ENCODE peak calls at places on chromosomes 11 and 22, in eight cellular contexts. A is cardiac fibroblast, S is GM12865, Y is esophagus squamous epithelium, N is brain microvascular endothelial cell, E is retinal pigment epithelial cell, Z is lower lobe of right lung, G is IMR-90. W is an unnamed sample.

GRCh38 chr11:93017821-93018690 is 48.6 kb downstream of the MTNR1B start:
- DNase-seq in A (peak; percentile 65), S (no peak), Y (no peak), N (no peak), E (no peak), Z (no peak), G (no peak), W (no peak)

GRCh38 chr11:45154276-45154675 is 7.8 kb downstream of the PRDM11 start:
- DNase-seq in A (no peak), S (no peak), Y (no peak), N (no peak), E (no peak), Z (no peak), G (no peak), W (no peak)

GRCh38 chr22:33335611-33336279 is 277.6 kb upstream of the SYN3 start:
- DNase-seq in A (no peak), S (no peak), Y (no peak), N (no peak), E (no peak), Z (no peak), G (no peak), W (no peak)

GRCh38 chr11:43511959-43512358 is 153.2 kb downstream of the TTC17 start:
- DNase-seq in A (no peak), S (no peak), Y (no peak), N (no peak), E (no peak), Z (no peak), G (no peak), W (no peak)

GRCh38 chr11:122661182-122661945 is 5.8 kb downstream of the UBASH3B start:
- DNase-seq in A (no peak), S (no peak), Y (no peak), N (no peak), E (peak; percentile 48), Z (no peak), G (peak; percentile 83), W (peak; percentile 62)

GRCh38 chr22:22201925-22202343 is 42.7 kb upstream of the VPREB1 start:
- DNase-seq in A (no peak), S (peak; percentile 45), Y (no peak), N (no peak), E (no peak), Z (no peak), G (no peak), W (no peak)

GRCh38 chr11:92758216-92758615 is 211.2 kb upstream of the MTNR1B start:
- DNase-seq in A (no peak), S (no peak), Y (no peak), N (no peak), E (no peak), Z (no peak), G (no peak), W (no peak)

GRCh38 chr11:125470355-125470754 is 25.7 kb downstream of the FEZ1 start:
- DNase-seq in A (no peak), S (no peak), Y (no peak), N (no peak), E (no peak), Z (no peak), G (no peak), W (no peak)

GRCh38 chr22:30969532-30970355 is 679 bp downstream of the TUG1 start:
- DNase-seq in A (peak; percentile 63), S (peak; percentile 80), Y (no peak), N (peak; percentile 7), E (no peak), Z (no peak), G (peak; percentile 44), W (no peak)

GRCh38 chr22:30970356-30970746 is 1.3 kb downstream of the TUG1 start:
- DNase-seq in A (no peak), S (no peak), Y (no peak), N (no peak), E (no peak), Z (no peak), G (no peak), W (no peak)

GRCh38 chr22:30968924-30969531 is at the start of gene TUG1:
- DNase-seq in A (peak; percentile 99), S (peak; percentile 99), Y (peak; percentile 98), N (peak; percentile 99), E (peak; percentile 96), Z (peak; percentile 99), G (peak; percentile 98), W (peak; percentile 95)

GRCh38 chr22:30968015-30968923 is at the start of gene MORC2:
- DNase-seq in A (peak; percentile 69), S (peak; percentile 77), Y (no peak), N (no peak), E (peak; percentile 4), Z (peak; percentile 86), G (peak; percentile 15), W (no peak)

GRCh38 chr22:30964858-30965257 is 3.7 kb downstream of the MORC2 start:
- DNase-seq in A (no peak), S (no peak), Y (no peak), N (no peak), E (no peak), Z (no peak), G (no peak), W (no peak)
- H3K4me3 ChIP-seq in A (no peak overlapping the region), S (no peak overlapping the region), Y (no peak overlapping the region), N (no peak overlapping the region), E (no peak overlapping the region), Z (no peak overlapping the region), G (no peak overlapping the region), W (no peak overlapping the region)

DNA sequence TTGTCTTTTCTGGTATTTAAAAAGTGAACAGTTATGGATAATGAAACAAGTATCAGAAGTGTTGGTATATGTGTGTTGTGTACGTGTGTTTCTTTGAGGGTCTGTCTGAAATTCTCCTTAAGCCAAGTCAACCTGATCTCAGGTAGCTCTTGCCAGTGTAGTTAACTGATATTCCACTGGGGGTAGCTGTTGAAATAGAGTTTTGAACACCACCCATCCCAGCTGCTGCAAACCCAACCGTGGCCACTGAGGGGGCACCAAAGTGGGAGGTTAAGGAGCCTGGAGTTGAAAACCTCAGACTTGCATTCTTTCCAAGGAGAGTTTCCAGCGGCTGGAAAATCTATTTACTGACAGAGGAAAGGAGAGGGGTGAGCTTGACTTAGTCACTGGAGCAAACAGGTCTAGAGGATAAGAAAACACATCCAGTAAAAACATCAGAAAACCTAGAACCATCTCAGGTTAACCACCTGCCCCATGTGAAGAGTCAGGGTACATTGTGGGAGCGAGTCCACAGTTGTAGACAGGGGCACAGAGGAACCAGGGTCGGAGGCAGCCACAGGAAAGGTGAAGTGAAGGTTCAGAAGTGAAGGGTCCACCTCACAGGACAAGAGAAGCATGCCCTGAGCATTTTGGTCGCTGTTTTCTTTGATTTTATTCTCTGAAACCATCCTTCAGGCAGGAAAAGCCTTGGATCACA is 8.8 kb upstream of the CUL5 start:
- DNase-seq in A (peak; percentile 57), S (peak; percentile 63), Y (no peak), N (peak; percentile 21), E (no peak), Z (no peak), G (peak; percentile 28), W (no peak)
- TF ChIP-seq CTCF in A (peak; percentile 51), S (peak; percentile 56), Y (peak; percentile 14), N (peak; percentile 68), E (peak; percentile 62), Z (peak; percentile 38), G (peak; percentile 46), W (peak; percentile 32)

DNA sequence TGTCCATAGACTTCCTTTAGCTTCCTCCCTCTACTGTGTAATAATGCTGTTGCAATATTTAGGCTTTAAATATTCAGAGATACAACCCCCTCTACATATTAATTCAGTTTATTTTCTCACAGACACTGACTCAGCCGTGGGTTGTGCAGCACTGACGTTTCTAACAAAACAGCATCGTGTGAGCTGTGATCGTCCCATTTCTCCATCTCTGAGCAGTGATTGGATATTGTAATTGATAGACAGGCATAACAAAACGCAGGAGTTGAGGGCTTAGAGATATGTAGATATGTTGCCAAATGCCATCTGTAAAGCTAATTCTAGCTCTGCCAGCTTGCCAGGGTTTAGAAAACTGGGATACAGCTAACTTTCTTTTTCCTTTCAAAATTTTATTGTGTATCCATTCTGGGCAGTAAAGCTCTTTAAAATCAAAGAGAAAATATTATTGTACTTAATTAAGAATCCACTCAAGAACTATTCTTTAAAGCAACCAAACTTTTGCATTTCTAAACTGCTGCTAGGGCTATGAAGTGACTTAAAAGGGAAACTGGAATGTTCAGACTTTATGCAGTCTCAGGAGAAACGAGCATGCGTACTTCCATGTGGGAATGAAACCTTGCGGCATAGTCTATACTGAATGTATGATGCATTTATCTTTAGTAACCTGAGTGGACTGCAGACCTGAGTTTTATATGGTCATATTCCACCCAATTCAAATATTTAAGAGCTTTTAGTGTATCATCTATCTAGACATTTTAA is 22.7 kb downstream of the BTBD10 start:
- DNase-seq in A (peak; percentile 94), S (no peak), Y (no peak), N (peak; percentile 95), E (peak; percentile 88), Z (no peak), G (peak; percentile 97), W (peak; percentile 87)
- H3K4me3 ChIP-seq in A (peak overlapping the region; percentile 9), S (no peak overlapping the region), Y (no peak overlapping the region), N (peak overlapping the region; percentile 3), E (peak overlapping the region; percentile 25), Z (peak overlapping the region; percentile 17), G (peak overlapping the region; percentile 17), W (peak overlapping the region; percentile 22)

GRCh38 chr22:37806409-37807338 is 1.1 kb upstream of the GCAT start:
- DNase-seq in A (peak; percentile 45), S (no peak), Y (no peak), N (no peak), E (no peak), Z (peak; percentile 62), G (peak; percentile 52), W (no peak)

GRCh38 chr22:37803636-37804371 is 3.9 kb upstream of the GCAT start:
- DNase-seq in A (no peak), S (no peak), Y (no peak), N (no peak), E (no peak), Z (no peak), G (no peak), W (no peak)

GRCh38 chr22:37804502-37804885 is 3.2 kb upstream of the GCAT start:
- DNase-seq in A (no peak), S (no peak), Y (no peak), N (no peak), E (no peak), Z (no peak), G (no peak), W (no peak)

GRCh38 chr22:37805878-37806277 is 1.9 kb upstream of the GCAT start:
- DNase-seq in A (no peak), S (no peak), Y (no peak), N (no peak), E (no peak), Z (no peak), G (no peak), W (no peak)

GRCh38 chr22:37804886-37805857 is 2.6 kb upstream of the GCAT start:
- DNase-seq in A (peak; percentile 89), S (peak; percentile 58), Y (no peak), N (peak; percentile 73), E (no peak), Z (peak; percentile 92), G (peak; percentile 70), W (no peak)
- TF ChIP-seq CTCF in A (no peak), S (no peak), Y (no peak), N (no peak), E (no peak), Z (no peak), G (no peak), W (no peak)

GRCh38 chr11:94857337-94857736 is 89.2 kb downstream of the AMOTL1 start:
- DNase-seq in A (no peak), S (no peak), Y (no peak), N (no peak), E (no peak), Z (no peak), G (no peak), W (no peak)
- H3K4me3 ChIP-seq in A (no peak overlapping the region), S (no peak overlapping the region), Y (no peak overlapping the region), N (no peak overlapping the region), E (no peak overlapping the region), Z (no peak overlapping the region), G (no peak overlapping the region), W (no peak overlapping the region)

W was measured in AG09309.